ENCODE peak calls at places on chromosome 10, in four cellular contexts. Y is IMR-90, N is body of pancreas, Q is colonic mucosa. A is an unnamed sample.

GRCh38 chr10:68158031-68158430 is 48.7 kb downstream of the MYPN start:
- DNase-seq in Q (no peak), N (no peak), Y (no peak), A (no peak)

GRCh38 chr10:119677904-119678755 is 26.9 kb downstream of the BAG3 start:
- DNase-seq in Q (no peak), N (no peak), Y (no peak), A (no peak)

GRCh38 chr10:111479966-111480365 is 403.1 kb downstream of the ADRA2A start:
- DNase-seq in N (no peak), Y (no peak), Q (no peak), A (no peak)

GRCh38 chr10:86362566-86363183 is 3.9 kb downstream of the GRID1 start:
- DNase-seq in Y (no peak), N (peak; percentile 3), Q (no peak), A (no peak)

GRCh38 chr10:122551450-122551849 is 9.1 kb upstream of the DMBT1 start:
- DNase-seq in Y (no peak), N (no peak), Q (no peak), A (no peak)

GRCh38 chr10:78211476-78212110 is 177.9 kb downstream of the RPS24 start:
- DNase-seq in N (no peak), Q (no peak), Y (peak; percentile 67), A (no peak)

GRCh38 chr10:21526184-21526951 is 886 bp upstream of the SKIDA1 start:
- DNase-seq in Q (peak; percentile 71), Y (peak; percentile 64), N (peak; percentile 67), A (peak; percentile 28)

GRCh38 chr10:126969310-126969709 is 64.1 kb downstream of the DOCK1 start:
- DNase-seq in Y (no peak), Q (peak; percentile 29), N (no peak), A (no peak)

GRCh38 chr10:114501650-114502049 is 97.3 kb upstream of the AFAP1L2 start:
- DNase-seq in N (no peak), Y (no peak), Q (no peak), A (no peak)
- TF ChIP-seq CTCF in N (no peak), Y (no peak), Q (no peak), A (no peak)

GRCh38 chr10:47288916-47289495 is 11.0 kb upstream of the GDF10 start:
- DNase-seq in N (no peak), Q (no peak), Y (no peak), A (no peak)
- TF ChIP-seq CTCF in N (no peak), Q (no peak), Y (no peak), A (no peak)

GRCh38 chr10:76301950-76302349 is 870.5 kb downstream of the LRMDA start:
- DNase-seq in Q (no peak), N (no peak), Y (no peak), A (no peak)
- TF ChIP-seq CTCF in Q (no peak), N (no peak), Y (no peak), A (no peak)

GRCh38 chr10:1206101-1206500 is 149.9 kb downstream of the WDR37 start:
- DNase-seq in Y (no peak), Q (no peak), N (no peak), A (no peak)
- TF ChIP-seq CTCF in Y (no peak), Q (no peak), N (no peak), A (no peak)

DNA sequence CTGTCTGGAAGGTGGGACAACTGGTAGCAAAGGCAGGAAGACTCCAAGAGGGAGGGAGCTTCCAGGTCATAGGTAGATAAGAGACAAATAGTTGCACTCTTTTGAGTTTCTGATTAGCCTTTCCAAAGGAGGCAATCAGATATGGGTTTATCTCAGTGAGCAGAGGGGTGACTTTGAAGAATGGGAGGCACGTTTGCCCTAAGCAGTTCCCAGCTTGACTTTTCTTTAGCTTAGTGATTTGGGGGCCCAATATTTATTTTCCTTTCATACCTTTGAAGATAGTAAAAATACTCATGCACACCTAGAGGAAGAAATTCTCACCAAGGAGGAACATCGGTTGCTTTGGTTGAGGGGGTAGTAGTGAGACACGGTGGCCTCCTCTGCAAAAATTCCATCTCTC is 212.1 kb upstream of the SVIL start:
- DNase-seq in N (no peak), Q (no peak), Y (no peak), A (no peak)
- TF ChIP-seq CTCF in N (no peak), Q (no peak), Y (no peak), A (no peak)

GRCh38 chr10:131248376-131249165 is 63.0 kb downstream of the TCERG1L start:
- DNase-seq in Q (no peak), Y (no peak), N (no peak), A (no peak)
- TF ChIP-seq CTCF in Q (no peak), Y (no peak), N (no peak), A (no peak)

DNA sequence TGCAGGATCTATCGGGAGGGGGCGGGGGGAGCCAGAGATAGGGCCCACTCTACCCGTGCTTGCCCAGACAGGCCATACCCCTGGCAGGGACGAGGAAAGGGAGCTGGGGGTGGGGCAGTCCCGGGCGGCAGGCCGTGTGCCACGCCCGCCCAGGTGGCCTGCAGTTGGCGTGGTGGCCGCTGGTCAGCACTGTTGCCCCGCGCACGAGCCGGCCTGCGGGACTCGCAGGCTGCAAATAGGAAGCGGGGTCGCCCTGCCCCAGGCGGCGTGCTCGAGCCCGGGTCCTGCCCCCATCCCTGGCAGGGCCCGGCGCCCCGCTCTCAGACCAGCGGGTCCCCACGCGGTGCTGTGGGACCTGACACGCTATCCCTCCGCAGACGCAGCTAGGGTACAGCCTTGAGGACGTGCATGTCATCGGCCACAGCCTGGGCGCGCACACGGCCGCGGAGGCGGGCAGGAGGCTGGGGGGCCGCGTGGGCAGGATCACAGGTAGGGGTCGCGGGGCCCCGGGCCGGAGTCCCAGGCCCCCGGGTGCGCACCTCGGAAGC is 6.7 kb downstream of the PNLIPRP2 start:
- DNase-seq in Y (no peak), N (peak; percentile 76), Q (peak; percentile 71), A (no peak)
- TF ChIP-seq CTCF in Y (peak; percentile 31), N (peak; percentile 48), Q (peak; percentile 48), A (no peak)

DNA sequence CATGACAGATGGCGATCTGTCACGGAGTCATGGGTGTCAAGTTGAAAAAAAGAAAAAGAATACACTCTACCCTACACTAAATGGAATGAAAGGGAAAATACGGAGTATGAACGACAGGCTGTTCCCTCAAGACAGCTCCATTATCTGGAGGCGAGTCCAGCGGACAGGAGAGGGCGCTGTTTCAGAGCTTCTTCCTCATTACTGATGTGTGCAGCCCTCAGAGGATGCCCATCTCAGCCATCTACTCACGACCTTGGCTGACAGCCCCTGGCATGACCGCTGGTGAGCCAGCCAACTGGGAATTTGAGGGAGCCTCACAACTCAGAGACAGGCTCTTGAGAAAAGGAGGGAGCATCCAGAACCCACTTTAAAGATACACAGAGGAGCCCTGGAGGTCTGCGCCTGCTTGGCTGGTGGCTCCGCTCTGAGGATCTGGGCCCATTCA is 49.6 kb upstream of the SMNDC1 start:
- DNase-seq in N (peak; percentile 76), Q (peak; percentile 83), Y (peak; percentile 90), A (peak; percentile 76)
- TF ChIP-seq CTCF in N (peak; percentile 72), Q (peak; percentile 74), Y (peak; percentile 92), A (peak; percentile 93)

GRCh38 chr10:31318854-31319601 is at the start of gene ZEB1:
- DNase-seq in N (peak; percentile 88), Y (peak; percentile 93), Q (peak; percentile 88), A (peak; percentile 77)
- TF ChIP-seq CTCF in N (peak; percentile 68), Y (peak; percentile 55), Q (no peak), A (peak; percentile 14)

DNA sequence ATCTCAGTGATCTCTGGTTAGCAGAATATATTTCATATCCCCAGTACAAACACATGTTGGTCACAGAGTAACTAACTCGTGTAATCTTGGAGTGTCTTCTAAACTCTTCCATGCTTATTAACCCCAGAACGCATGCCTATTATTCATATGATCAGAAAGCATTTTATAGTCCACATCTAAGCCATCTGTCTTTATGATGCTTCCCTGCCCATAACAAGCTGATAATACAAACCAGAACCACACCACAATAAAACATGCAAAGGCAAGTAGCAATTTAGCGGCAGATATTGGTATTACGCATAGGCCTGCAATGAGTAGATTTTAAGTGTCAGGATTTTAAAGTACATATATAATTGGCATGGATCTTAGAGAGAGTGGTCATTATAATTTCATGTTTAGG is 120.0 kb upstream of the PRKCQ start:
- DNase-seq in Y (no peak), Q (no peak), N (no peak), A (no peak)
- TF ChIP-seq CTCF in Y (no peak), Q (no peak), N (no peak), A (no peak)

A was measured in natural killer cell.